ENCODE peak calls at places on chromosomes 4 and X, in nine cellular contexts. One of them, this sample, is unnamed. For H3K9me3, the result is how much of the 10 kb centered on the place peaks cover.

GRCh38 chr4:88985088-88985779 is 71.8 kb downstream of the FAM13A start:
- DNase-seq in SK-N-SH: no peak
- DNase-seq in right lobe of liver: no peak
- DNase-seq in psoas muscle: no peak
- DNase-seq in IMR-90: peak
- DNase-seq in AG04450: peak
- DNase-seq in sigmoid colon: no peak
- DNase-seq in OCI-LY7: no peak
- DNase-seq in prostate gland: no peak
- DNase-seq in this sample: no peak

GRCh38 chr4:25863347-25863784 is 578 bp upstream of the SEL1L3 start:
- DNase-seq in prostate gland: no peak
- DNase-seq in psoas muscle: peak
- DNase-seq in sigmoid colon: no peak
- DNase-seq in OCI-LY7: peak
- DNase-seq in right lobe of liver: peak
- DNase-seq in IMR-90: no peak
- DNase-seq in SK-N-SH: peak
- DNase-seq in AG04450: no peak
- DNase-seq in this sample: no peak

GRCh38 chr4:40197879-40198689 is 1.3 kb downstream of the RHOH start:
- DNase-seq in SK-N-SH: no peak
- DNase-seq in AG04450: no peak
- DNase-seq in prostate gland: no peak
- DNase-seq in sigmoid colon: no peak
- DNase-seq in IMR-90: no peak
- DNase-seq in OCI-LY7: peak
- DNase-seq in right lobe of liver: no peak
- DNase-seq in psoas muscle: no peak
- DNase-seq in this sample: peak

GRCh38 chr4:75244325-75244724 is 269.9 kb downstream of the RCHY1 start:
- DNase-seq in OCI-LY7: no peak
- DNase-seq in psoas muscle: no peak
- DNase-seq in sigmoid colon: no peak
- DNase-seq in IMR-90: no peak
- DNase-seq in right lobe of liver: no peak
- DNase-seq in SK-N-SH: no peak
- DNase-seq in AG04450: no peak
- DNase-seq in prostate gland: no peak
- DNase-seq in this sample: no peak

GRCh38 chr4:7500404-7500803 is 65.7 kb upstream of the PSAPL1 start:
- DNase-seq in sigmoid colon: no peak
- DNase-seq in psoas muscle: no peak
- DNase-seq in right lobe of liver: no peak
- DNase-seq in AG04450: no peak
- DNase-seq in SK-N-SH: no peak
- DNase-seq in IMR-90: no peak
- DNase-seq in prostate gland: no peak
- DNase-seq in OCI-LY7: no peak
- DNase-seq in this sample: no peak

GRCh38 chrX:88828011-88828410 is 81.0 kb downstream of the CPXCR1 start:
- DNase-seq in SK-N-SH: no peak
- DNase-seq in prostate gland: no peak
- DNase-seq in AG04450: no peak
- DNase-seq in sigmoid colon: no peak
- DNase-seq in OCI-LY7: no peak
- DNase-seq in psoas muscle: no peak
- DNase-seq in right lobe of liver: no peak
- DNase-seq in IMR-90: no peak
- DNase-seq in this sample: no peak

GRCh38 chr4:19146038-19146437 is 1105.7 kb upstream of the SLIT2 start:
- DNase-seq in OCI-LY7: no peak
- DNase-seq in IMR-90: no peak
- DNase-seq in AG04450: no peak
- DNase-seq in SK-N-SH: no peak
- DNase-seq in sigmoid colon: no peak
- DNase-seq in psoas muscle: no peak
- DNase-seq in prostate gland: no peak
- DNase-seq in right lobe of liver: no peak
- DNase-seq in this sample: no peak

GRCh38 chr4:118682928-118683327 is 2.3 kb upstream of the METTL14 start:
- DNase-seq in psoas muscle: no peak
- DNase-seq in SK-N-SH: peak
- DNase-seq in right lobe of liver: no peak
- DNase-seq in sigmoid colon: no peak
- DNase-seq in OCI-LY7: peak
- DNase-seq in AG04450: peak
- DNase-seq in IMR-90: peak
- DNase-seq in prostate gland: no peak
- DNase-seq in this sample: peak

GRCh38 chrX:37455381-37455780 is 106.2 kb downstream of the PRRG1 start:
- DNase-seq in OCI-LY7: no peak
- DNase-seq in AG04450: no peak
- DNase-seq in sigmoid colon: no peak
- DNase-seq in right lobe of liver: no peak
- DNase-seq in prostate gland: no peak
- DNase-seq in IMR-90: no peak
- DNase-seq in psoas muscle: no peak
- DNase-seq in SK-N-SH: no peak
- DNase-seq in this sample: peak

DNA sequence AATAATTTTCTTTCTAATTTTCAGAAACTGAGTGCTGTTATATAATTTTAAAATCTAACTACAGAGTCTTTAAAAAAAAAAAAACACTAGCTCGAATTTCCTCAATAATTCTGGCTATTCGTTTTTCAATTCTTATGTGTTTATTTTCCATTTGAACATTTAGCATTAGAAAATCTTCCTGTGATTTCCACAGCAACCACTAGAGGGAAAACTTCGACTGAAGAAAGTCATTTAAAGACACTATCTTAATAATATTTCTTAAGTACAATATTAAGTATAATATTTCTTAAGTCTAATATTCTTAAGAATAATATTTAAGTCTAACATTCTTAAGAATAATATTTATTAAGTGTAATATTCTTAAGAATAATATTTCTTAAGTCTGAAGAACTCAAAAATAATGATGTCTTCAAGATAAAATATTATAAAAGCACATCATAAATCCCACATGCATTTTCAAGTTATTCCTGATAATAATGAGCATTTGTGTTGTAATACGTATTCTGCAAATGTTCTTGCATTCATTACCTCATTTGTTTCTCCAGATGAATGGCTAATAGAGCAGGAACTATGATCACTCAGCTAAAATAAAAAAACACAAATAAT is 118.4 kb upstream of the WDR17 start:
- DNase-seq in IMR-90: peak
- DNase-seq in right lobe of liver: no peak
- DNase-seq in SK-N-SH: no peak
- DNase-seq in psoas muscle: no peak
- DNase-seq in sigmoid colon: no peak
- DNase-seq in prostate gland: no peak
- DNase-seq in AG04450: peak
- DNase-seq in OCI-LY7: peak
- DNase-seq in this sample: peak
- TF ChIP-seq CTCF in IMR-90: peak
- TF ChIP-seq CTCF in right lobe of liver: peak
- TF ChIP-seq CTCF in SK-N-SH: peak
- TF ChIP-seq CTCF in psoas muscle: peak
- TF ChIP-seq CTCF in sigmoid colon: no peak
- TF ChIP-seq CTCF in prostate gland: peak
- TF ChIP-seq CTCF in AG04450: peak
- TF ChIP-seq CTCF in OCI-LY7: peak
- TF ChIP-seq CTCF in this sample: peak

GRCh38 chr4:139550724-139551429 is 5.1 kb downstream of the SETD7 start:
- DNase-seq in AG04450: no peak
- DNase-seq in SK-N-SH: no peak
- DNase-seq in sigmoid colon: peak
- DNase-seq in prostate gland: no peak
- DNase-seq in psoas muscle: no peak
- DNase-seq in right lobe of liver: no peak
- DNase-seq in IMR-90: peak
- DNase-seq in OCI-LY7: no peak
- DNase-seq in this sample: peak

GRCh38 chr4:139552908-139553307 is 3.1 kb downstream of the SETD7 start:
- DNase-seq in OCI-LY7: no peak
- DNase-seq in right lobe of liver: no peak
- DNase-seq in psoas muscle: no peak
- DNase-seq in sigmoid colon: no peak
- DNase-seq in IMR-90: no peak
- DNase-seq in prostate gland: no peak
- DNase-seq in SK-N-SH: no peak
- DNase-seq in AG04450: no peak
- DNase-seq in this sample: no peak

GRCh38 chr4:139552506-139552905 is 3.5 kb downstream of the SETD7 start:
- DNase-seq in psoas muscle: no peak
- DNase-seq in IMR-90: peak
- DNase-seq in AG04450: no peak
- DNase-seq in sigmoid colon: no peak
- DNase-seq in prostate gland: no peak
- DNase-seq in right lobe of liver: no peak
- DNase-seq in OCI-LY7: no peak
- DNase-seq in SK-N-SH: no peak
- DNase-seq in this sample: no peak

DNA sequence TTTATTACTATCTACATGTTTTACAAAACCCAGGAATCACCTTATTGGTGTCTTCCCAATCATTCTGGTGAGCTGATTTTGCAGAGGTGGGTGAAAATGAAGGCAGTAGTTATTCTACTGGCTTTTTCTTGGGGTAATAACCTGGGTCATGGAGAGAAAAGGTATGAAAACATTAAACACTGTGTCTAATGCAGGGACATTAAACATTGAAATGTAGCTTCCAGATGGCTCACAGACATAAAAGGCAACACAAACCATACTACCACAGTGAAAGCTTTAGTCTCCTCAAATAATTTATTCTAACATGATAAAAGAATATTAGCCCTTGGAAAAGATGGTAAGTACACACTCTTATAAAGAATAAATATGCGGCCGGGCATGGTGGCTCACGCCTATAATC is 8.0 kb downstream of the SETD7 start:
- DNase-seq in AG04450: no peak
- DNase-seq in prostate gland: no peak
- DNase-seq in IMR-90: no peak
- DNase-seq in right lobe of liver: no peak
- DNase-seq in OCI-LY7: no peak
- DNase-seq in sigmoid colon: no peak
- DNase-seq in SK-N-SH: no peak
- DNase-seq in psoas muscle: no peak
- DNase-seq in this sample: no peak
- H3K9me3 ChIP-seq in AG04450: under half
- H3K9me3 ChIP-seq in prostate gland: under half
- H3K9me3 ChIP-seq in IMR-90: under half
- H3K9me3 ChIP-seq in right lobe of liver: under half
- H3K9me3 ChIP-seq in OCI-LY7: under half
- H3K9me3 ChIP-seq in sigmoid colon: under half
- H3K9me3 ChIP-seq in SK-N-SH: under half
- H3K9me3 ChIP-seq in psoas muscle: under half
- H3K9me3 ChIP-seq in this sample: under half

DNA sequence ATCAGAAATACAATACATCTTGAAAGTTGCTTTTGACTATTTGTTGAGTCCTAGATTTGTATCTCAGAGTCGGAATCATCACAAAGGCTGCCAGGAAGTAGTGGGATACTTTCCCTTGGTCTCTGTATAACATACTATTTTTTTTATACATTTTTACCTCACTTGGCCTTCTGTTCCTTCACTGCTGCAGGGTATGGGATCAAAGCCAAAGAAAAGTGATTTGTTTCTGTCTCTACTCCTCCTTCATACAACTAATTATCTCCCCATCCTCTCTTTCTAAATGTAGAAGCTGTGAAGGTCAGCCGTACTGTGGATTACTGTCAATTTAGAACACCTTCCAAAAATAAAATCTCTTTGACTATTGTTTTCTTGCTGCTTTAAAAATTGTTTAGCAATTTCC is 24.9 kb downstream of the PALLD start:
- DNase-seq in prostate gland: no peak
- DNase-seq in SK-N-SH: no peak
- DNase-seq in OCI-LY7: no peak
- DNase-seq in IMR-90: no peak
- DNase-seq in right lobe of liver: no peak
- DNase-seq in sigmoid colon: no peak
- DNase-seq in AG04450: no peak
- DNase-seq in psoas muscle: no peak
- DNase-seq in this sample: no peak
- H3K4me3 ChIP-seq in prostate gland: no peak
- H3K4me3 ChIP-seq in SK-N-SH: no peak
- H3K4me3 ChIP-seq in OCI-LY7: no peak
- H3K4me3 ChIP-seq in IMR-90: no peak
- H3K4me3 ChIP-seq in right lobe of liver: no peak
- H3K4me3 ChIP-seq in sigmoid colon: no peak
- H3K4me3 ChIP-seq in AG04450: no peak
- H3K4me3 ChIP-seq in psoas muscle: no peak
- H3K4me3 ChIP-seq in this sample: no peak

GRCh38 chrX:9882669-9883446 is 84.3 kb upstream of the CLDN34 start:
- DNase-seq in AG04450: no peak
- DNase-seq in sigmoid colon: no peak
- DNase-seq in right lobe of liver: no peak
- DNase-seq in psoas muscle: no peak
- DNase-seq in IMR-90: peak
- DNase-seq in OCI-LY7: peak
- DNase-seq in prostate gland: no peak
- DNase-seq in SK-N-SH: no peak
- DNase-seq in this sample: peak

GRCh38 chrX:9884031-9884779 is 83.0 kb upstream of the CLDN34 start:
- DNase-seq in AG04450: no peak
- DNase-seq in prostate gland: no peak
- DNase-seq in sigmoid colon: no peak
- DNase-seq in SK-N-SH: no peak
- DNase-seq in IMR-90: no peak
- DNase-seq in psoas muscle: no peak
- DNase-seq in OCI-LY7: no peak
- DNase-seq in right lobe of liver: no peak
- DNase-seq in this sample: no peak

GRCh38 chrX:9888953-9889470 is 78.1 kb upstream of the CLDN34 start:
- DNase-seq in IMR-90: no peak
- DNase-seq in right lobe of liver: no peak
- DNase-seq in psoas muscle: no peak
- DNase-seq in AG04450: no peak
- DNase-seq in prostate gland: no peak
- DNase-seq in SK-N-SH: no peak
- DNase-seq in sigmoid colon: no peak
- DNase-seq in OCI-LY7: no peak
- DNase-seq in this sample: no peak

GRCh38 chrX:9880912-9881311 is 86.2 kb upstream of the CLDN34 start:
- DNase-seq in IMR-90: no peak
- DNase-seq in psoas muscle: no peak
- DNase-seq in prostate gland: no peak
- DNase-seq in OCI-LY7: no peak
- DNase-seq in right lobe of liver: no peak
- DNase-seq in sigmoid colon: no peak
- DNase-seq in AG04450: no peak
- DNase-seq in SK-N-SH: no peak
- DNase-seq in this sample: no peak

DNA sequence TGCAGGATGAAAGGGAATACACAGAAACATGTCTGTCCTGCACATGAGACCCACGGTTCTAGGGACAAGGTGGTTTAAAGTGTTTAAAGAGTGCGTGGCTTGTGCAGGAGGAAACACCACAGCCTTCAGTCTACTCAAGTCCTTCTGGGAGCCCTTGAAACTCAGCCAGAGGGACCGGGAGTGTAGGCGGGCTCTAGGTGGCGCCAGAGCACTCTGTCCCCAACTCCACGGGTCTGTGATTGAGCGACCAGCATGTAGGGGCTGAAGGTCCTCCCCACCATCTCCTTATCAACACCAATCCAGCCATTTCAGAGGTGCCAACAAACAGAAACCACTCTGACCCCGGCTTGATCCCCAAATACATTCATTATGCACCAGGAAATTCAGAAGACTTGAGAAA is 82.0 kb upstream of the CLDN34 start:
- DNase-seq in psoas muscle: peak
- DNase-seq in OCI-LY7: peak
- DNase-seq in AG04450: no peak
- DNase-seq in right lobe of liver: peak
- DNase-seq in IMR-90: peak
- DNase-seq in sigmoid colon: no peak
- DNase-seq in prostate gland: peak
- DNase-seq in SK-N-SH: peak
- DNase-seq in this sample: peak
- TF ChIP-seq CTCF in psoas muscle: peak
- TF ChIP-seq CTCF in OCI-LY7: peak
- TF ChIP-seq CTCF in AG04450: peak
- TF ChIP-seq CTCF in right lobe of liver: peak
- TF ChIP-seq CTCF in IMR-90: peak
- TF ChIP-seq CTCF in sigmoid colon: no peak
- TF ChIP-seq CTCF in prostate gland: peak
- TF ChIP-seq CTCF in SK-N-SH: peak
- TF ChIP-seq CTCF in this sample: peak